ENCODE peak calls at places on chromosomes 2 and 18, in five cellular contexts. Y is sciatic nerve, S is HT-29, I is stromal cell of bone marrow, A is memory B cell. G is an unnamed sample.

GRCh38 chr2:221399183-221399582 is 172.9 kb downstream of the EPHA4 start:
- DNase-seq in Y (no peak), S (no peak), I (no peak), A (no peak), G (no peak)

GRCh38 chr2:159131882-159132281 is 154.6 kb downstream of the WDSUB1 start:
- DNase-seq in Y (no peak), S (no peak), I (peak), A (no peak), G (no peak)

GRCh38 chr18:55539240-55539639 is 48.8 kb downstream of the TCF4 start:
- DNase-seq in Y (no peak), S (no peak), I (peak), A (no peak), G (no peak)

GRCh38 chr2:84959494-84960156 is 11.3 kb upstream of the KCMF1 start:
- DNase-seq in Y (no peak), S (peak), I (no peak), A (no peak), G (no peak)

GRCh38 chr18:22829781-22830180 is 103.3 kb upstream of the RBBP8 start:
- DNase-seq in Y (no peak), S (no peak), I (no peak), A (no peak), G (no peak)

GRCh38 chr2:235416816-235417499 is 76.9 kb upstream of the AGAP1 start:
- DNase-seq in Y (no peak), S (peak), I (peak), A (no peak), G (no peak)

GRCh38 chr2:99883356-99883867 is 259.0 kb downstream of the AFF3 start:
- DNase-seq in Y (no peak), S (no peak), I (no peak), A (no peak), G (no peak)

GRCh38 chr18:48023334-48024008 is 93.0 kb upstream of the SMAD2 start:
- DNase-seq in Y (no peak), S (peak), I (no peak), A (no peak), G (peak)

GRCh38 chr18:63005306-63005705 is 290.0 kb downstream of the PHLPP1 start:
- DNase-seq in Y (no peak), S (no peak), I (no peak), A (no peak), G (no peak)

GRCh38 chr2:174997110-174997509 is 8.1 kb downstream of the CHN1 start:
- DNase-seq in Y (no peak), S (no peak), I (no peak), A (no peak), G (no peak)

GRCh38 chr2:221791840-221792239 is 219.7 kb upstream of the EPHA4 start:
- DNase-seq in Y (no peak), S (no peak), I (no peak), A (no peak), G (no peak)

GRCh38 chr18:63779386-63779785 is 4.2 kb downstream of the SERPINB7 start:
- DNase-seq in Y (no peak), S (no peak), I (no peak), A (no peak), G (no peak)

GRCh38 chr2:209790066-209790728 is 18.6 kb downstream of the UNC80 start:
- DNase-seq in Y (no peak), S (peak), I (no peak), A (no peak), G (no peak)

GRCh38 chr2:168526641-168527040 is 70.6 kb downstream of the CERS6 start:
- DNase-seq in Y (no peak), S (no peak), I (no peak), A (no peak), G (no peak)

GRCh38 chr2:26563686-26564085 is 77.5 kb downstream of the CIB4 start:
- DNase-seq in Y (no peak), S (no peak), I (no peak), A (no peak), G (no peak)

GRCh38 chr2:55010915-55011314 is 39.3 kb downstream of the RTN4 start:
- DNase-seq in Y (no peak), S (no peak), I (no peak), A (no peak), G (no peak)

GRCh38 chr2:190835303-190835930 is 45.2 kb upstream of the GLS start:
- DNase-seq in Y (no peak), S (no peak), I (peak), A (no peak), G (no peak)

GRCh38 chr2:74522516-74522915 is 3.5 kb downstream of the DQX1 start:
- DNase-seq in Y (no peak), S (no peak), I (no peak), A (no peak), G (no peak)

GRCh38 chr2:45083175-45083574 is 73.9 kb upstream of the SIX2 start:
- DNase-seq in Y (no peak), S (no peak), I (no peak), A (no peak), G (no peak)

GRCh38 chr2:45000921-45001628 is 8.2 kb downstream of the SIX2 start:
- DNase-seq in Y (no peak), S (no peak), I (no peak), A (no peak), G (peak)

GRCh38 chr2:120483355-120483754 is 137.4 kb downstream of the INHBB start:
- DNase-seq in Y (no peak), S (no peak), I (no peak), A (no peak), G (no peak)

GRCh38 chr2:200863655-200864205 is 728 bp downstream of the CLK1 start:
- DNase-seq in Y (no peak), S (peak), I (peak), A (no peak), G (peak)

GRCh38 chr2:233338046-233338445 is 16.2 kb upstream of the DGKD start:
- DNase-seq in Y (no peak), S (no peak), I (no peak), A (no peak), G (no peak)

GRCh38 chr18:48563027-48563426 is 24.2 kb downstream of the CTIF start:
- DNase-seq in Y (no peak), S (no peak), I (no peak), A (no peak), G (no peak)

GRCh38 chr2:20619624-20620024 is 31.3 kb downstream of the HS1BP3 start:
- DNase-seq in Y (peak), S (no peak), I (no peak), A (no peak), G (no peak)

GRCh38 chr18:2515908-2516625 is 55.2 kb downstream of the METTL4 start:
- DNase-seq in Y (no peak), S (peak), I (peak), A (no peak), G (no peak)

GRCh38 chr2:72095364-72095763 is 52.3 kb downstream of the CYP26B1 start:
- DNase-seq in Y (no peak), S (no peak), I (no peak), A (no peak), G (no peak)

GRCh38 chr2:28717339-28717758 is 34.3 kb upstream of the PPP1CB start:
- DNase-seq in Y (no peak), S (peak), I (peak), A (no peak), G (no peak)

GRCh38 chr18:864872-865273 is 39.8 kb upstream of the ADCYAP1 start:
- DNase-seq in Y (peak), S (peak), I (peak), A (no peak), G (peak)

G was measured in nephron progenitor cell.